ENCODE peak calls at places on chromosomes 13 and 19, in ten cellular contexts. T is mucosa of descending colon; P is tibial artery; M is adipocyte; V is H1; K is fibroblast of the aortic adventitia; O is AG10803; G is CD8-positive, alpha-beta memory T cell; F is left lung; Y is esophagus squamous epithelium. X is an unnamed sample.

GRCh38 chr19:48170817-48171347 is 402 bp downstream of the ZSWIM9 start:
- DNase-seq in T (peak; percentile 63), P (no peak), K (no peak), M (no peak), F (no peak), Y (no peak), V (no peak), G (no peak), O (no peak), X (no peak)

GRCh38 chr13:77313923-77314322 is 13.0 kb downstream of the MYCBP2 start:
- DNase-seq in G (no peak), Y (no peak), P (no peak), O (no peak), T (no peak), K (no peak), V (no peak), F (no peak), M (no peak), X (no peak)

GRCh38 chr19:48982280-48982679 is 10.8 kb downstream of the GYS1 start:
- DNase-seq in V (no peak), T (no peak), P (no peak), M (no peak), Y (no peak), O (no peak), K (no peak), F (no peak), G (no peak), X (no peak)

GRCh38 chr19:58227964-58228583 is 640 bp upstream of the ZNF544 start:
- DNase-seq in T (no peak), V (no peak), G (no peak), O (no peak), Y (no peak), P (no peak), M (no peak), F (no peak), K (no peak), X (no peak)

GRCh38 chr13:24271611-24272451 is 37.5 kb upstream of the C1QTNF9 start:
- DNase-seq in V (no peak), G (peak; percentile 55), Y (no peak), T (peak; percentile 87), K (peak; percentile 71), F (peak; percentile 88), O (peak; percentile 77), P (peak; percentile 83), M (peak; percentile 74), X (peak; percentile 72)

GRCh38 chr13:93559718-93560117 is 333.1 kb downstream of the GPC6 start:
- DNase-seq in G (no peak), F (no peak), O (peak; percentile 17), Y (no peak), V (no peak), K (peak; percentile 45), P (no peak), T (no peak), M (no peak), X (no peak)

GRCh38 chr13:55361141-55361540 is 1779.6 kb upstream of the PRR20A start:
- DNase-seq in O (no peak), G (no peak), P (no peak), M (no peak), Y (no peak), V (no peak), F (no peak), K (no peak), T (no peak), X (no peak)

GRCh38 chr19:18027151-18027550 is 19.2 kb downstream of the ARRDC2 start:
- DNase-seq in G (no peak), P (no peak), K (no peak), V (no peak), T (no peak), M (no peak), Y (no peak), F (no peak), O (no peak), X (no peak)

GRCh38 chr19:6743071-6743470 is 3.6 kb downstream of the TRIP10 start:
- DNase-seq in G (no peak), P (no peak), F (peak; percentile 59), V (no peak), K (no peak), Y (no peak), O (no peak), T (peak; percentile 48), M (no peak), X (no peak)

GRCh38 chr19:16213076-16213475 is 15.4 kb downstream of the AP1M1 start:
- DNase-seq in Y (no peak), T (no peak), M (peak; percentile 30), P (no peak), V (no peak), F (no peak), G (no peak), K (peak; percentile 23), O (no peak), X (no peak)

GRCh38 chr13:104993708-104994107 is 1541.8 kb downstream of the EFNB2 start:
- DNase-seq in Y (no peak), M (no peak), T (no peak), G (no peak), V (no peak), O (no peak), P (no peak), K (no peak), F (no peak), X (no peak)

GRCh38 chr19:20235156-20235555 is 68.1 kb downstream of the ZNF486 start:
- DNase-seq in T (no peak), K (no peak), F (no peak), P (no peak), M (no peak), G (no peak), Y (no peak), O (no peak), V (no peak), X (no peak)

GRCh38 chr19:20243629-20244028 is 76.6 kb downstream of the ZNF486 start:
- DNase-seq in F (no peak), G (no peak), V (no peak), K (no peak), Y (no peak), P (no peak), O (no peak), T (no peak), M (no peak), X (no peak)

GRCh38 chr19:20233105-20233504 is 66.1 kb downstream of the ZNF486 start:
- DNase-seq in P (no peak), F (no peak), V (no peak), O (no peak), Y (no peak), M (no peak), G (no peak), K (no peak), T (no peak), X (no peak)

DNA sequence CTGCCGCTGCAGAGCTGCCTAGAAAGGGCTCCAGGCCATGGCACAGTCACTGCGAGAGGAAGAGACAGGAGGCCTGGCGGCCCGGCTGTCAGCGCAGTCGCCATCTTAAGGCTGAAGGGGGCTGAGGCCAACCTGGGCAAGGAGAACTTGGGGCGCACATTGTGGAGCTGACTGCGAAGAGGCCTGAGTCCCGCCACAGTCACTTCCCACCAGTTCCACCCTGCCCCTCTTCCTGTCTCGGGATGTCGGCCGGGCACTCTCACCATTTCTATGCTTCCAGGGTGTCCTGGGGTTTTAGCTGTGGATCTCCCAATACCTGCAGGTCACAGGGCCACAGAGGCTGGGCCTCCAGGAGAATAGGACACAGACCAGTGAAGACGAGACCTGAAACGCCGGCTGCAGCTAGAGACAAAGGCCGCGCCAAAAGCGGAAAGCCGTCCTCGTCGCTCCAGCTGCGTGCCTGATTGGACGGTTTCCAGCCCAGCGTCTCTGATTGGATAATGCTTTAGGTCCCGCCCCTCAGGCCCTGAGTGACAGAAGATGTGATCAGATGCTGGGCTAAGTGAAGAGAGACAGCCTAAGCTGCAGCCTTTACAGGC is 71.1 kb downstream of the ZNF486 start:
- DNase-seq in G (peak; percentile 81), M (peak; percentile 94), K (peak; percentile 72), V (peak; percentile 97), F (peak; percentile 84), Y (peak; percentile 33), O (peak; percentile 79), P (peak; percentile 91), T (peak; percentile 85), X (peak; percentile 39)
- H3K4me3 ChIP-seq in G (peak overlapping the region; percentile 75), M (peak overlapping the region; percentile 78), K (peak overlapping the region; percentile 63), V (peak overlapping the region; percentile 98), F (peak overlapping the region; percentile 61), Y (peak overlapping the region; percentile 60), O (peak overlapping the region; percentile 84), P (peak overlapping the region; percentile 56), T (peak overlapping the region; percentile 25), X (peak overlapping the region; percentile 3)

GRCh38 chr13:31987535-31988170 is 43.9 kb upstream of the FRY start:
- DNase-seq in P (no peak), F (no peak), M (no peak), G (no peak), V (no peak), O (no peak), Y (no peak), T (no peak), K (no peak), X (no peak)
- H3K4me3 ChIP-seq in P (no peak overlapping the region), F (no peak overlapping the region), M (no peak overlapping the region), G (no peak overlapping the region), V (no peak overlapping the region), O (no peak overlapping the region), Y (no peak overlapping the region), T (no peak overlapping the region), K (no peak overlapping the region), X (no peak overlapping the region)

DNA sequence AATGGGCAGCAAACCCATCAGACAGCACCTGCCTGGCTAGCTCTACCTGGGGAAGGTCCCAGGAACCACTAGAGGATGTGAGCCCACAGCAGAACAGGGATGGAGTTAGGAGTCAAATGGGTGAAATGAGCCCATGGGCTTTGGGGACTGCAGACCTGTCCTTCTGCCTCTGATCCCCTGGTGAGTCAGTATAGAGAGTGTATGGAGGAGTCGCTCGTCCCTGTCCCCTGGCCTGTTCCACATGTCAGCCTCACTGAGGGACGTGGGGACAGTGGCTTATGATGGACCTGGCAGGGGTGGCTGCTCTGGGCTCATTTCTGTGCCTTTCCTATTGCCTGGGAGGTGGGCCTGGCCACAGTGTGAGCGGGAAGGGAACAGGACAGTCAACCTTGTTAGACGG is 4.0 kb downstream of the CEACAM1 start:
- DNase-seq in M (no peak), G (no peak), V (peak; percentile 32), Y (no peak), O (no peak), P (no peak), T (peak; percentile 29), K (no peak), F (no peak), X (no peak)
- H3K4me3 ChIP-seq in M (no peak overlapping the region), G (no peak overlapping the region), V (no peak overlapping the region), Y (no peak overlapping the region), O (no peak overlapping the region), P (no peak overlapping the region), T (no peak overlapping the region), K (no peak overlapping the region), F (no peak overlapping the region), X (peak overlapping the region; percentile 37)

DNA sequence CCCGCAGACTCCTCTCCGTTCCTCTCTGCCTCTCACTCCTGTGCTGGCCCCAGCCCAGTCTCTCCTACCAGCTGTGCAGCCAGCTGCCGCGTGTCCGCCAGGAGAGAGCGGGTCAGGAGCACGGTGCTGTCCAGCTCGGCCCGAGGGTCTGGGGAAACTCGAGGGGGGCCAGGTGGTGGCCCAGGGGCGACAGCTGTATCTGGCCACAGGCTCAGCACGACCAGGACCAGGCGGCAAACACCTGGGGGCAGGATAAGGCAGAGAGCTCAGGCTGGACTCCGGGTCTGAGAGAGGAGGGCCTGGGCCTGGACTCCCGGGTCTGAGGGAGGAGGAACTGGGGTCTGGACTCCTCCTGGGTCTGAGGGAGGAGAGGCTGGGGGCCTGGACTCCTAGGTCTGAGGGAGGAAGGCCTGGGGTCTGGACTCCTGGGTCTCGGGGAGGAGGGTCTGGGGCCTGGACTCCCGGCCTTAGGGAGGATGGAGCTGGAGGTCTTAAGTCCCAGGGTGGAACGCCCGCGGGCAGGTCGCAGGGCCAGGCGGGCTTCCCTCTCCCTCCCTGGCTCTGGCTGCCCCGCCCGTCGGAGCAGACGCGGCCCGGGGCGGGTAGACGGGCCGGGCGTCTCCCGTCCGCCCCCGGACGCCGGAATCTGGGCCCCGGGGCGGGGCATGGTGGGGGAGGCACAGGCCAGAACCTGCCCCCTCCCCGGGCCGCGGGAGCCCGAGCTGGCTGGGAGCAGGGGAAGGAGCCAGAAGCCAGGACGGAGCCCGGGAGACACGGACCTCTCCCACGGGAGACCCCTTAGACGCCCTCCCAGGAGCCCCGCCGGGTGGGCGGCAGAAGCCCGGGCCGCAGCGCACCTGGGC is 1.3 kb downstream of the IL11 start:
- DNase-seq in K (peak; percentile 52), V (no peak), F (peak; percentile 81), Y (no peak), G (peak; percentile 21), O (peak; percentile 71), T (peak; percentile 42), M (peak; percentile 86), P (no peak), X (no peak)
- H3K4me3 ChIP-seq in K (peak overlapping the region; percentile 67), V (peak overlapping the region; percentile 39), F (no peak overlapping the region), Y (peak overlapping the region; percentile 39), G (no peak overlapping the region), O (peak overlapping the region; percentile 64), T (no peak overlapping the region), M (no peak overlapping the region), P (no peak overlapping the region), X (no peak overlapping the region)